ENCODE peak calls at places on chromosome 21, in five cellular contexts. Y is naive thymus-derived CD4-positive, alpha-beta T cell; P is CD8-positive, alpha-beta memory T cell; L is heart right ventricle; K is psoas muscle. R is an unnamed sample. For H3K27me3, the result is how much of the 10 kb centered on the place peaks cover.

GRCh38 chr21:29245104-29245643 is 53.5 kb upstream of the BACH1 start:
- DNase-seq in K (no peak), L (no peak), P (no peak), Y (no peak), R (no peak)

GRCh38 chr21:29849735-29850176 is 90.0 kb downstream of the GRIK1 start:
- DNase-seq in L (no peak), P (peak), K (no peak), Y (peak), R (peak)

GRCh38 chr21:32869459-32869858 is 97.9 kb upstream of the PAXBP1 start:
- DNase-seq in Y (no peak), K (no peak), L (no peak), P (no peak), R (no peak)

GRCh38 chr21:33554236-33554981 is 11.6 kb downstream of the SON start:
- DNase-seq in Y (no peak), L (no peak), P (no peak), K (no peak), R (no peak)

GRCh38 chr21:14690886-14691285 is 144.8 kb upstream of the SAMSN1 start:
- DNase-seq in Y (no peak), P (no peak), L (no peak), K (no peak), R (no peak)

GRCh38 chr21:14547834-14548513 is 1.9 kb upstream of the SAMSN1 start:
- DNase-seq in P (no peak), L (no peak), K (no peak), Y (no peak), R (no peak)

GRCh38 chr21:37281993-37282392 is 14.9 kb upstream of the VPS26C start:
- DNase-seq in L (no peak), K (no peak), Y (no peak), P (no peak), R (no peak)

GRCh38 chr21:29077651-29078090 is 4.2 kb upstream of the CCT8 start:
- DNase-seq in P (no peak), Y (no peak), L (no peak), K (no peak), R (no peak)

GRCh38 chr21:39021475-39021832 is 161.8 kb downstream of the PSMG1 start:
- DNase-seq in K (no peak), Y (no peak), L (no peak), P (no peak), R (no peak)

GRCh38 chr21:38819719-38820147 is 14.0 kb downstream of the ETS2 start:
- DNase-seq in K (no peak), Y (no peak), L (no peak), P (no peak), R (no peak)

GRCh38 chr21:18832950-18833349 is 429.4 kb upstream of the TMPRSS15 start:
- DNase-seq in L (no peak), P (no peak), K (no peak), Y (no peak), R (no peak)

GRCh38 chr21:28805885-28806284 is 186.8 kb downstream of the LTN1 start:
- DNase-seq in K (no peak), L (no peak), P (no peak), Y (no peak), R (no peak)

GRCh38 chr21:27570306-27570868 is 603.5 kb upstream of the ADAMTS5 start:
- DNase-seq in P (no peak), Y (no peak), L (peak), K (peak), R (no peak)

GRCh38 chr21:15775981-15776380 is 46.2 kb downstream of the USP25 start:
- DNase-seq in P (no peak), K (no peak), Y (no peak), L (no peak), R (no peak)

GRCh38 chr21:30515681-30516080 is 13.7 kb upstream of the KRTAP19-5 start:
- DNase-seq in Y (no peak), L (no peak), K (no peak), P (no peak), R (no peak)

GRCh38 chr21:17783816-17784598 is 35.1 kb downstream of the C21orf91 start:
- DNase-seq in Y (no peak), L (no peak), K (no peak), P (peak), R (peak)

GRCh38 chr21:27192286-27192685 is 225.4 kb upstream of the ADAMTS5 start:
- DNase-seq in L (no peak), K (no peak), P (no peak), Y (no peak), R (no peak)

GRCh38 chr21:38950388-38951094 is 144.8 kb downstream of the ETS2 start:
- DNase-seq in P (no peak), Y (no peak), K (no peak), L (no peak), R (no peak)

GRCh38 chr21:37601915-37602314 is 235.3 kb downstream of the DYRK1A start:
- DNase-seq in L (no peak), Y (no peak), P (no peak), K (no peak), R (no peak)

GRCh38 chr21:14979264-14979663 is 85.5 kb downstream of the NRIP1 start:
- DNase-seq in P (no peak), L (no peak), Y (no peak), K (no peak), R (no peak)

GRCh38 chr21:36923270-36923669 is 43.2 kb downstream of the HLCS start:
- DNase-seq in P (no peak), Y (no peak), K (no peak), L (no peak), R (no peak)

GRCh38 chr21:42405064-42406059 is 1.7 kb downstream of the UBASH3A start:
- DNase-seq in L (no peak), P (no peak), K (no peak), Y (no peak), R (no peak)

GRCh38 chr21:42401820-42402251 is 1.9 kb upstream of the UBASH3A start:
- DNase-seq in P (no peak), L (no peak), K (no peak), Y (no peak), R (no peak)

GRCh38 chr21:42404534-42404933 is 832 bp downstream of the UBASH3A start:
- DNase-seq in K (no peak), P (no peak), L (no peak), Y (no peak), R (no peak)

GRCh38 chr21:42406201-42406601 is 2.5 kb downstream of the UBASH3A start:
- DNase-seq in P (peak), K (no peak), L (no peak), Y (no peak), R (peak)

GRCh38 chr21:42403611-42404231 is at the start of gene UBASH3A:
- DNase-seq in L (no peak), Y (peak), K (no peak), P (peak), R (peak)
- H3K27me3 ChIP-seq in L (under half), Y (under half), K (under half), P (under half), R (under half)

DNA sequence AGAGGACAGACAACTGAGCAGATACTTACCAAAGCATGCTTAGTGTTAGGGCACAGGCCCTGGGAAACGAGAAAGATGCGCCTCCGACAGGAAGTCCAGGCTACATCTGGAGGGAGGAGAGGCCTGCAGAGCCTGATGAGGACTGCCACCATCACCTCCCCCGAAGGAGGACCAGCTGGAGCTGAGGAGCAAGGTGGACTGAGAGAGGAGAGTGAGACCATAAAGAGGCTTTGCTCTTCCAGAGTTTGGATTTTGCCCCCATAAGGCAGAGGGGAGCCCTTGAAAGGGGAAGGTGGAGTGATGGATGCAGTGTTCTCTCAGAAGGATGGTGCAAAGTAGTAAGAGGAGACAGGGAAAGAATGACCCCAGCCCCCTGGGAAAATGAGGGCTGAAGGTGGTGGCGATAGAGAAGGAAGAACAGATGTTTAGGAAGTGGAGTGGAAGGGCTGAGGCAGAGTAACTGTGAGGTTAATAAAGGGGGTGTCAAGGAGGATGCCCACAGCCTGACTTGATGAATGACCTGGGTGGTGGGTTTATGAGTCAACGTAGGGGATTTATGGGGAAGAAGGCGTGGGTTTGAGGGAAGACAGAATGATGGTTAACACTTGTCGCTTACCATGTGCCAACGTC is 1.1 kb upstream of the SCAF4 start:
- DNase-seq in P (peak), Y (no peak), K (no peak), L (no peak), R (no peak)
- H3K4me3 ChIP-seq in P (peak), Y (peak), K (peak), L (peak), R (peak)

GRCh38 chr21:45155910-45156309 is 81.5 kb downstream of the ADARB1 start:
- DNase-seq in Y (no peak), K (no peak), L (no peak), P (no peak), R (no peak)

GRCh38 chr21:45158491-45159423 is 84.4 kb downstream of the ADARB1 start:
- DNase-seq in L (no peak), K (no peak), Y (no peak), P (no peak), R (peak)

GRCh38 chr21:45154511-45155508 is 80.4 kb downstream of the ADARB1 start:
- DNase-seq in Y (no peak), K (no peak), P (peak), L (no peak), R (no peak)

GRCh38 chr21:45157932-45158331 is 83.6 kb downstream of the ADARB1 start:
- DNase-seq in P (no peak), L (no peak), K (no peak), Y (no peak), R (no peak)

DNA sequence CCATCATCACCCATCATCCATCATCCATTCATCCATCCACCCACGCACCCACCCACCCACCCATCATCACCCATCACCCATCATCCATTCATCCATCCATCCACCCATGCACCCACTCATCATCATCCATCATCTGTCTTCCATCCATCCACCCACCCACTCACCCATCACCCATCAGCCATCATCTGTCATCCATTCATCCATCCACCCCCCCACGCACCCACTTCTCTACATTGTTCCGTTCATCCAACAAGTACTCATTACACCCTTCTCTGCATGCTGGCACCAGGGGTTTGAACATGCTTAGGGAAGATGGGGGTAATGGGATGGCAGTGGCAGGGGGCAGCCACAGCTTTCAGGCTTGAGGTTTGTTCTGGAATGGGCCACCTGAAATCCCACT is 82.1 kb downstream of the ADARB1 start:
- DNase-seq in K (no peak), L (no peak), Y (no peak), P (no peak), R (no peak)
- H3K27me3 ChIP-seq in K (under half), L (under half), Y (under half), P (under half), R (under half)

GRCh38 chr21:43771199-43771675 is 4.9 kb downstream of the CSTB start:
- DNase-seq in K (no peak), P (no peak), L (no peak), Y (no peak), R (no peak)
- H3K4me3 ChIP-seq in K (no peak), P (no peak), L (no peak), Y (no peak), R (no peak)

GRCh38 chr21:34897828-34898227 is 151.3 kb downstream of the RUNX1 start:
- DNase-seq in L (no peak), P (no peak), Y (no peak), K (no peak), R (no peak)
- H3K27me3 ChIP-seq in L (under half), P (under half), Y (under half), K (under half), R (under half)

DNA sequence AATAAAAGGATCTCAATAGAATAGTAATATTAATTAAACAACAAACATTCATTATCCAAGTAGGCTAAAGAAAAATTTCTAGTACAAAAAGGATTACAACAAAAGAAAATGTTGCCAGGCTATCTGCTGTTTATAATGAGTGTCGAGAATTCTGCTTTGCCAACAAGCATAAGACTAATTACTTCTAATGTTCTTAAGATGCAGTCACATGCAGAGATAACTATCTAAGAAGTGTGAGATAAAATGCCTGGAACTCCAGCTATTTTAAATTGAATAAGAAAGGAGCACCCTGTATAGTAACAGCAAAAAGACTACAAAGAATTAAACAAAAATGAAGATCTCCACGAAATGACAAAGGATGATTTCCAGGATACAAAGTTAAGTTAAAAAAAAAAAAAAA is 59.9 kb downstream of the APP start:
- DNase-seq in K (no peak), P (no peak), L (no peak), Y (no peak), R (no peak)
- H3K4me3 ChIP-seq in K (no peak), P (no peak), L (no peak), Y (no peak), R (no peak)

DNA sequence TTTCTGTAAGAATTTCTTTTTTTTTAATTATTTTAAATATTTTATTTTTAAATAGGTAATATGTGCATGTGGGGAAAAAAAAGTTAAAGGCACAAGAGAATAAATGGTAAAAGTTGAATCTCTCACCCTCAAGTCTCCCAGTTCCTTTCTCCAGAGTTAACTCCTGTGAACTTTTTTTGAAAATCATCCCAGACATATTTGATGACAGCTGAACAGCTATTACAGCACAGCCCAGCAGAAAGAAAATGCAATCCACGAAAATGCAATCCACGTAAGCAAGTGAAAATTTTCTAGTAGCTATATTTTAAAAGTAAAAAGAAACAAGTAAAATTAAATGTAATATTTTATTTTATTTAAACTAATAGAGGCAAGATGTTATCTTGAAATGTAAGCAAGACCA is 310.0 kb upstream of the RUNX1 start:
- DNase-seq in K (no peak), Y (no peak), P (no peak), L (no peak), R (no peak)
- H3K27me3 ChIP-seq in K (under half), Y (under half), P (under half), L (under half), R (under half)

R was measured in CD8-positive, alpha-beta T cell.